ENCODE peak calls at places on chromosomes 5 and 9, in six cellular contexts. One of them, this sample, is unnamed.

GRCh38 chr5:65098393-65098792 is 329.7 kb downstream of the CWC27 start:
- DNase-seq in body of pancreas: no peak
- DNase-seq in sigmoid colon: no peak
- DNase-seq in adrenal gland: no peak
- DNase-seq in pancreas: no peak
- DNase-seq in left ventricle myocardium inferior: no peak
- DNase-seq in this sample: no peak

GRCh38 chr5:42949348-42950090 is 90.6 kb downstream of the ANXA2R start:
- DNase-seq in body of pancreas: no peak
- DNase-seq in sigmoid colon: peak; percentile 75
- DNase-seq in adrenal gland: peak; percentile 43
- DNase-seq in pancreas: peak; percentile 31
- DNase-seq in left ventricle myocardium inferior: peak; percentile 46
- DNase-seq in this sample: peak; percentile 60

GRCh38 chr5:75510836-75511434 is 494 bp downstream of the CERT1 start:
- DNase-seq in body of pancreas: no peak
- DNase-seq in sigmoid colon: peak; percentile 71
- DNase-seq in adrenal gland: peak; percentile 64
- DNase-seq in pancreas: peak; percentile 64
- DNase-seq in left ventricle myocardium inferior: peak; percentile 50
- DNase-seq in this sample: no peak

GRCh38 chr5:161027763-161028162 is 175.8 kb upstream of the ATP10B start:
- DNase-seq in body of pancreas: no peak
- DNase-seq in sigmoid colon: no peak
- DNase-seq in adrenal gland: no peak
- DNase-seq in pancreas: no peak
- DNase-seq in left ventricle myocardium inferior: no peak
- DNase-seq in this sample: no peak

GRCh38 chr9:131986576-131986975 is 93.1 kb downstream of the MED27 start:
- DNase-seq in body of pancreas: no peak
- DNase-seq in sigmoid colon: no peak
- DNase-seq in adrenal gland: no peak
- DNase-seq in pancreas: no peak
- DNase-seq in left ventricle myocardium inferior: no peak
- DNase-seq in this sample: no peak

GRCh38 chr9:94802795-94803194 is 76.3 kb downstream of the AOPEP start:
- DNase-seq in body of pancreas: no peak
- DNase-seq in sigmoid colon: no peak
- DNase-seq in adrenal gland: no peak
- DNase-seq in pancreas: no peak
- DNase-seq in left ventricle myocardium inferior: no peak
- DNase-seq in this sample: no peak

GRCh38 chr5:32029291-32029690 is 144.8 kb downstream of the GOLPH3 start:
- DNase-seq in body of pancreas: no peak
- DNase-seq in sigmoid colon: no peak
- DNase-seq in adrenal gland: no peak
- DNase-seq in pancreas: no peak
- DNase-seq in left ventricle myocardium inferior: no peak
- DNase-seq in this sample: no peak

GRCh38 chr9:119074017-119074416 is 295.2 kb downstream of the BRINP1 start:
- DNase-seq in body of pancreas: no peak
- DNase-seq in sigmoid colon: no peak
- DNase-seq in adrenal gland: no peak
- DNase-seq in pancreas: no peak
- DNase-seq in left ventricle myocardium inferior: no peak
- DNase-seq in this sample: no peak

GRCh38 chr9:82882744-82883143 is 180.2 kb downstream of the RASEF start:
- DNase-seq in body of pancreas: no peak
- DNase-seq in sigmoid colon: no peak
- DNase-seq in adrenal gland: no peak
- DNase-seq in pancreas: no peak
- DNase-seq in left ventricle myocardium inferior: no peak
- DNase-seq in this sample: no peak
- H3K27ac ChIP-seq in body of pancreas: no peak overlapping the region
- H3K27ac ChIP-seq in sigmoid colon: no peak overlapping the region
- H3K27ac ChIP-seq in adrenal gland: no peak overlapping the region
- H3K27ac ChIP-seq in pancreas: no peak overlapping the region
- H3K27ac ChIP-seq in left ventricle myocardium inferior: no peak overlapping the region
- H3K27ac ChIP-seq in this sample: no peak overlapping the region

GRCh38 chr5:172861461-172861860 is 27.4 kb downstream of the ERGIC1 start:
- DNase-seq in body of pancreas: no peak
- DNase-seq in sigmoid colon: no peak
- DNase-seq in adrenal gland: no peak
- DNase-seq in pancreas: no peak
- DNase-seq in left ventricle myocardium inferior: no peak
- DNase-seq in this sample: no peak

GRCh38 chr5:172860520-172861443 is 26.7 kb downstream of the ERGIC1 start:
- DNase-seq in body of pancreas: peak; percentile 56
- DNase-seq in sigmoid colon: peak; percentile 97
- DNase-seq in adrenal gland: peak; percentile 90
- DNase-seq in pancreas: peak; percentile 41
- DNase-seq in left ventricle myocardium inferior: peak; percentile 90
- DNase-seq in this sample: no peak

GRCh38 chr5:172858990-172859811 is 25.1 kb downstream of the ERGIC1 start:
- DNase-seq in body of pancreas: peak; percentile 39
- DNase-seq in sigmoid colon: peak; percentile 90
- DNase-seq in adrenal gland: peak; percentile 48
- DNase-seq in pancreas: no peak
- DNase-seq in left ventricle myocardium inferior: peak; percentile 87
- DNase-seq in this sample: no peak

GRCh38 chr5:172858511-172858989 is 24.5 kb downstream of the ERGIC1 start:
- DNase-seq in body of pancreas: no peak
- DNase-seq in sigmoid colon: no peak
- DNase-seq in adrenal gland: no peak
- DNase-seq in pancreas: no peak
- DNase-seq in left ventricle myocardium inferior: no peak
- DNase-seq in this sample: no peak

GRCh38 chr5:172859966-172860365 is 25.9 kb downstream of the ERGIC1 start:
- DNase-seq in body of pancreas: no peak
- DNase-seq in sigmoid colon: no peak
- DNase-seq in adrenal gland: no peak
- DNase-seq in pancreas: no peak
- DNase-seq in left ventricle myocardium inferior: no peak
- DNase-seq in this sample: no peak
- H3K4me1 ChIP-seq in body of pancreas: peaks cover 49% of the 10 kb centered on the region
- H3K4me1 ChIP-seq in sigmoid colon: peaks cover 62% of the 10 kb centered on the region
- H3K4me1 ChIP-seq in adrenal gland: peaks cover 82% of the 10 kb centered on the region
- H3K4me1 ChIP-seq in pancreas: peaks cover 31% of the 10 kb centered on the region
- H3K4me1 ChIP-seq in left ventricle myocardium inferior: peaks cover 89% of the 10 kb centered on the region
- H3K4me1 ChIP-seq in this sample: peaks cover 6% of the 10 kb centered on the region

GRCh38 chr5:88145205-88145602 is 123.4 kb downstream of the TMEM161B start:
- DNase-seq in body of pancreas: no peak
- DNase-seq in sigmoid colon: no peak
- DNase-seq in adrenal gland: no peak
- DNase-seq in pancreas: no peak
- DNase-seq in left ventricle myocardium inferior: no peak
- DNase-seq in this sample: no peak

GRCh38 chr5:88145603-88146467 is 122.8 kb downstream of the TMEM161B start:
- DNase-seq in body of pancreas: no peak
- DNase-seq in sigmoid colon: no peak
- DNase-seq in adrenal gland: no peak
- DNase-seq in pancreas: no peak
- DNase-seq in left ventricle myocardium inferior: no peak
- DNase-seq in this sample: no peak

GRCh38 chr5:88142801-88143692 is 125.6 kb downstream of the TMEM161B start:
- DNase-seq in body of pancreas: no peak
- DNase-seq in sigmoid colon: peak; percentile 86
- DNase-seq in adrenal gland: peak; percentile 54
- DNase-seq in pancreas: no peak
- DNase-seq in left ventricle myocardium inferior: no peak
- DNase-seq in this sample: no peak

GRCh38 chr5:88144219-88145040 is 124.2 kb downstream of the TMEM161B start:
- DNase-seq in body of pancreas: no peak
- DNase-seq in sigmoid colon: no peak
- DNase-seq in adrenal gland: no peak
- DNase-seq in pancreas: no peak
- DNase-seq in left ventricle myocardium inferior: no peak
- DNase-seq in this sample: no peak

GRCh38 chr5:88143693-88144218 is 124.9 kb downstream of the TMEM161B start:
- DNase-seq in body of pancreas: no peak
- DNase-seq in sigmoid colon: no peak
- DNase-seq in adrenal gland: no peak
- DNase-seq in pancreas: no peak
- DNase-seq in left ventricle myocardium inferior: no peak
- DNase-seq in this sample: no peak
- H3K27me3 ChIP-seq in body of pancreas: no peaks in the 10 kb centered on the region
- H3K27me3 ChIP-seq in sigmoid colon: peaks cover 80% of the 10 kb centered on the region
- H3K27me3 ChIP-seq in adrenal gland: no peaks in the 10 kb centered on the region
- H3K27me3 ChIP-seq in pancreas: peaks cover 19% of the 10 kb centered on the region
- H3K27me3 ChIP-seq in left ventricle myocardium inferior: peaks cover 72% of the 10 kb centered on the region
- H3K27me3 ChIP-seq in this sample: peaks cover 28% of the 10 kb centered on the region

GRCh38 chr5:151008124-151008491 is 12.3 kb upstream of the GPX3 start:
- DNase-seq in body of pancreas: no peak
- DNase-seq in sigmoid colon: no peak
- DNase-seq in adrenal gland: no peak
- DNase-seq in pancreas: no peak
- DNase-seq in left ventricle myocardium inferior: no peak
- DNase-seq in this sample: no peak
- H3K27ac ChIP-seq in body of pancreas: no peak overlapping the region
- H3K27ac ChIP-seq in sigmoid colon: peak overlapping the region; percentile 88
- H3K27ac ChIP-seq in adrenal gland: peak overlapping the region; percentile 72
- H3K27ac ChIP-seq in pancreas: no peak overlapping the region
- H3K27ac ChIP-seq in left ventricle myocardium inferior: peak overlapping the region; percentile 90
- H3K27ac ChIP-seq in this sample: no peak overlapping the region

GRCh38 chr9:34451545-34451944 is 6.8 kb downstream of the FAM219A start:
- DNase-seq in body of pancreas: no peak
- DNase-seq in sigmoid colon: no peak
- DNase-seq in adrenal gland: peak; percentile 13
- DNase-seq in pancreas: no peak
- DNase-seq in left ventricle myocardium inferior: no peak
- DNase-seq in this sample: no peak
- H3K4me1 ChIP-seq in body of pancreas: peaks cover 2% of the 10 kb centered on the region
- H3K4me1 ChIP-seq in sigmoid colon: peaks cover 24% of the 10 kb centered on the region
- H3K4me1 ChIP-seq in adrenal gland: peaks cover 27% of the 10 kb centered on the region
- H3K4me1 ChIP-seq in pancreas: no peaks in the 10 kb centered on the region
- H3K4me1 ChIP-seq in left ventricle myocardium inferior: peaks cover 100% of the 10 kb centered on the region
- H3K4me1 ChIP-seq in this sample: no peaks in the 10 kb centered on the region

GRCh38 chr9:136776947-136777346 is 12.6 kb upstream of the LCN15 start:
- DNase-seq in body of pancreas: no peak
- DNase-seq in sigmoid colon: no peak
- DNase-seq in adrenal gland: no peak
- DNase-seq in pancreas: no peak
- DNase-seq in left ventricle myocardium inferior: no peak
- DNase-seq in this sample: no peak
- H3K27me3 ChIP-seq in body of pancreas: no peaks in the 10 kb centered on the region
- H3K27me3 ChIP-seq in sigmoid colon: no peaks in the 10 kb centered on the region
- H3K27me3 ChIP-seq in adrenal gland: no peaks in the 10 kb centered on the region
- H3K27me3 ChIP-seq in pancreas: no peaks in the 10 kb centered on the region
- H3K27me3 ChIP-seq in left ventricle myocardium inferior: no peaks in the 10 kb centered on the region
- H3K27me3 ChIP-seq in this sample: no peaks in the 10 kb centered on the region

GRCh38 chr9:124183772-124184171 is 74.0 kb upstream of the NEK6 start:
- DNase-seq in body of pancreas: no peak
- DNase-seq in sigmoid colon: no peak
- DNase-seq in adrenal gland: no peak
- DNase-seq in pancreas: no peak
- DNase-seq in left ventricle myocardium inferior: no peak
- DNase-seq in this sample: no peak
- H3K27ac ChIP-seq in body of pancreas: no peak overlapping the region
- H3K27ac ChIP-seq in sigmoid colon: no peak overlapping the region
- H3K27ac ChIP-seq in adrenal gland: no peak overlapping the region
- H3K27ac ChIP-seq in pancreas: no peak overlapping the region
- H3K27ac ChIP-seq in left ventricle myocardium inferior: no peak overlapping the region
- H3K27ac ChIP-seq in this sample: no peak overlapping the region

GRCh38 chr9:33880562-33881089 is 63.7 kb downstream of the UBE2R2 start:
- DNase-seq in body of pancreas: no peak
- DNase-seq in sigmoid colon: no peak
- DNase-seq in adrenal gland: no peak
- DNase-seq in pancreas: no peak
- DNase-seq in left ventricle myocardium inferior: no peak
- DNase-seq in this sample: no peak
- H3K4me1 ChIP-seq in body of pancreas: peaks cover 62% of the 10 kb centered on the region
- H3K4me1 ChIP-seq in sigmoid colon: peaks cover 46% of the 10 kb centered on the region
- H3K4me1 ChIP-seq in adrenal gland: peaks cover 44% of the 10 kb centered on the region
- H3K4me1 ChIP-seq in pancreas: peaks cover 25% of the 10 kb centered on the region
- H3K4me1 ChIP-seq in left ventricle myocardium inferior: peaks cover 78% of the 10 kb centered on the region
- H3K4me1 ChIP-seq in this sample: no peaks in the 10 kb centered on the region